ENCODE peak calls at places on chromosome 21, in eight cellular contexts. B is breast epithelium, K is tibial nerve, R is body of pancreas, V is ovary, J is IMR-90, F is adrenal gland, H is suprapubic skin. O is an unnamed sample.

GRCh38 chr21:38852278-38852677 is 46.5 kb downstream of the ETS2 start:
- DNase-seq in J (no peak), R (no peak), K (no peak), H (no peak), B (no peak), F (no peak), V (no peak), O (no peak)

GRCh38 chr21:41222247-41223068 is 54.5 kb downstream of the BACE2 start:
- DNase-seq in F (no peak), K (no peak), B (no peak), J (no peak), V (no peak), R (no peak), H (no peak), O (no peak)

GRCh38 chr21:39645331-39645730 is 32.6 kb downstream of the B3GALT5 start:
- DNase-seq in R (no peak), B (no peak), V (no peak), K (no peak), F (no peak), H (no peak), J (no peak), O (no peak)

GRCh38 chr21:37546949-37547614 is 180.5 kb downstream of the DYRK1A start:
- DNase-seq in R (no peak), F (no peak), B (no peak), K (no peak), V (no peak), H (peak; percentile 25), J (no peak), O (no peak)

GRCh38 chr21:40204956-40205355 is 337.7 kb downstream of the PCP4 start:
- DNase-seq in V (no peak), J (no peak), H (no peak), R (no peak), B (no peak), F (no peak), K (no peak), O (no peak)

GRCh38 chr21:39696620-39697019 is 48.4 kb upstream of the IGSF5 start:
- DNase-seq in V (no peak), K (no peak), F (peak; percentile 64), R (peak; percentile 75), B (no peak), J (no peak), H (no peak), O (no peak)

GRCh38 chr21:38843806-38844479 is 38.2 kb downstream of the ETS2 start:
- DNase-seq in V (no peak), H (no peak), K (no peak), B (no peak), R (no peak), F (no peak), J (peak; percentile 86), O (no peak)

GRCh38 chr21:28675265-28676041 is 317.2 kb downstream of the LTN1 start:
- DNase-seq in J (no peak), F (no peak), K (no peak), V (no peak), B (no peak), H (no peak), R (no peak), O (no peak)

GRCh38 chr21:35046880-35047229 is 2.2 kb downstream of the RUNX1 start:
- DNase-seq in B (no peak), F (no peak), H (no peak), R (peak; percentile 14), V (no peak), J (no peak), K (no peak), O (peak; percentile 17)
- TF ChIP-seq POLR2A in B (no peak), F (no peak), H (no peak), R (no peak), V (no peak), J (no peak), K (no peak), O (no peak)

GRCh38 chr21:43802713-43803313 is 13.4 kb downstream of the RRP1 start:
- DNase-seq in F (no peak), H (no peak), R (no peak), B (no peak), K (no peak), V (no peak), J (no peak), O (no peak)
- TF ChIP-seq POLR2A in F (no peak), H (no peak), R (no peak), B (no peak), K (no peak), V (no peak), J (no peak), O (no peak)

GRCh38 chr21:46183910-46184624 is at the start of gene SPATC1L:
- DNase-seq in B (no peak), H (peak; percentile 72), K (peak; percentile 40), R (peak; percentile 74), F (peak; percentile 61), V (peak; percentile 79), J (peak; percentile 83), O (peak; percentile 60)
- TF ChIP-seq POLR2A in B (no peak), H (no peak), K (no peak), R (no peak), F (peak; percentile 17), V (no peak), J (no peak), O (peak; percentile 26)

GRCh38 chr21:32138658-32139057 is 140.2 kb downstream of the MIS18A start:
- DNase-seq in K (no peak), B (no peak), V (no peak), F (no peak), H (no peak), R (no peak), J (no peak), O (no peak)

GRCh38 chr21:32143222-32143939 is 135.5 kb downstream of the MIS18A start:
- DNase-seq in R (no peak), B (no peak), V (no peak), J (peak; percentile 3), K (peak; percentile 32), H (peak; percentile 69), F (no peak), O (no peak)

GRCh38 chr21:32141009-32141357 is 137.9 kb downstream of the MIS18A start:
- DNase-seq in V (no peak), K (no peak), H (no peak), J (no peak), B (no peak), F (no peak), R (no peak), O (no peak)

GRCh38 chr21:32137266-32137665 is 141.6 kb downstream of the MIS18A start:
- DNase-seq in F (no peak), V (no peak), H (no peak), R (no peak), K (no peak), B (no peak), J (no peak), O (no peak)

DNA sequence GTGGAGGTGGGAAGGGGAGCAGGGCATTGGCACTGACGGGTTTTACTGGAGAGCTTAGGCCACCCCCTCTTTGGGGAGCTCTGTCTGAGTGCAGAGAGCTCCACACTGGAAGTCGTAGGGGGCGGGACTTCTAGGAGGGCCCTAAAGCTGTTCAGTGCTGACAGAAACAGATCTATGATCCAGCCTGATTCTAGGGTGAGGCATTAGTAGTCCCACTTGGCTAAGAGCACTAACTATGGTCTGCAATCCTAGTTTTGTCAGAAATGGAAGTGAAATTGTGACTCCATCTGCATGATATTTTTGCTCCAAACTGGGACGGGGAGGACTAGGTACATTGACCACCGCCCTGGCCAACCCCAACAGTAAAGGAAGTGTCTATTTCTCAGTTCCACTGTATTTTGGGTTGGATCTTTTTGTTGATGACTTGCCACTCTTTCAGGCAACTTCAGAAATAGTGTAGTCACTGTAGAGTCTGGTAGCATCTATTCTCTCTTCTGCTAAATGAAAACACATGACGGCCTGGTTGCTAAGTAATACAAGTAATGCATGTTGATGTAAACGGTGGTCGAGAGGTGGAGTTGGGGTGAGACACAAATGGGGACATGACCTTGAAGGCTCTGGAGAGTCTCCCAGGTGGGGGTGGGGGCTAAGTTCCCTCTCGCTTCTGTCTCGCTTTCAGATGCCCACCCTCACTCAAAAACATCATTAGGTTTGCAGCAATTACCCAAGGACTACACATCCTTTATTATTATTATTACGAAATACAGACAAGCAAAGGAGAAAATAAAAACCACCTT is 138.4 kb downstream of the MIS18A start:
- DNase-seq in V (no peak), K (no peak), B (no peak), F (no peak), J (no peak), R (no peak), H (no peak), O (no peak)
- TF ChIP-seq POLR2A in V (no peak), K (no peak), B (no peak), F (no peak), J (no peak), R (no peak), H (no peak), O (no peak)

O was measured in H54.